ENCODE peak calls at places on chromosomes 7 and 10, in six cellular contexts. A, D, V, Z, U and E are unnamed samples. For H3K4me1, the result is how much of the 10 kb centered on the place peaks cover.

GRCh38 chr7:77759294-77759889 is 38.8 kb downstream of the TMEM60 start:
- DNase-seq in Z (no peak), U (peak), D (no peak), A (peak), V (no peak), E (peak)

GRCh38 chr7:2722591-2722990 is 34.6 kb downstream of the AMZ1 start:
- DNase-seq in A (no peak), D (peak), V (no peak), Z (peak), U (peak), E (no peak)

GRCh38 chr7:126973066-126973465 is 279.7 kb downstream of the GRM8 start:
- DNase-seq in V (no peak), A (no peak), Z (no peak), D (no peak), U (no peak), E (no peak)

GRCh38 chr7:150368884-150369739 is 490 bp downstream of the REPIN1 start:
- DNase-seq in A (peak), U (peak), V (peak), Z (peak), D (peak), E (peak)

GRCh38 chr10:6327906-6328707 is 125.4 kb downstream of the PFKFB3 start:
- DNase-seq in U (no peak), D (no peak), A (no peak), V (no peak), Z (no peak), E (no peak)

GRCh38 chr10:89245802-89246201 is 5.8 kb downstream of the LIPA start:
- DNase-seq in Z (no peak), V (no peak), A (no peak), U (no peak), D (no peak), E (no peak)

GRCh38 chr7:48004023-48004422 is 24.6 kb upstream of the HUS1 start:
- DNase-seq in V (no peak), D (no peak), Z (no peak), U (no peak), A (no peak), E (no peak)

GRCh38 chr10:63157845-63158624 is 24.9 kb downstream of the NRBF2 start:
- DNase-seq in A (peak), Z (no peak), D (no peak), U (no peak), V (no peak), E (peak)

GRCh38 chr7:108669958-108670357 is 100.3 kb downstream of the DNAJB9 start:
- DNase-seq in Z (no peak), U (no peak), V (no peak), A (no peak), D (no peak), E (no peak)

GRCh38 chr7:910931-911431 is 34.6 kb downstream of the GET4 start:
- DNase-seq in A (no peak), U (no peak), V (no peak), D (peak), Z (no peak), E (no peak)

GRCh38 chr7:117588352-117588794 is 108.5 kb downstream of the CFTR start:
- DNase-seq in U (no peak), A (peak), V (no peak), D (no peak), Z (no peak), E (no peak)

GRCh38 chr10:60096761-60097513 is 190.6 kb upstream of the CCDC6 start:
- DNase-seq in D (no peak), U (no peak), A (no peak), V (no peak), Z (no peak), E (no peak)

GRCh38 chr10:73910764-73911552 is at the start of gene PLAU:
- DNase-seq in Z (peak), V (peak), D (peak), U (peak), A (peak), E (peak)

GRCh38 chr7:43905954-43906326 is 456 bp downstream of the URGCP start:
- DNase-seq in A (peak), Z (peak), D (peak), U (peak), V (peak), E (no peak)

GRCh38 chr7:119783799-119784198 is 489.2 kb upstream of the KCND2 start:
- DNase-seq in V (no peak), A (peak), Z (no peak), U (no peak), D (peak), E (no peak)

GRCh38 chr10:75395955-75396860 is 5.4 kb downstream of the ZNF503 start:
- DNase-seq in A (peak), Z (no peak), U (no peak), V (peak), D (peak), E (no peak)

GRCh38 chr7:74372511-74373111 is 81.1 kb upstream of the GTF2IRD1 start:
- DNase-seq in A (peak), Z (no peak), D (peak), V (no peak), U (no peak), E (no peak)

GRCh38 chr7:134899729-134900128 is 86.6 kb upstream of the AGBL3 start:
- DNase-seq in V (no peak), U (no peak), D (no peak), A (peak), Z (no peak), E (no peak)

GRCh38 chr10:107740962-107741690 is 576.6 kb upstream of the SORCS1 start:
- DNase-seq in Z (no peak), A (peak), U (no peak), V (no peak), D (no peak), E (no peak)

GRCh38 chr7:146116452-146117219 is at the start of gene CNTNAP2:
- DNase-seq in U (no peak), Z (peak), A (peak), V (peak), D (peak), E (no peak)

GRCh38 chr10:49037187-49037586 is 78.1 kb downstream of the VSTM4 start:
- DNase-seq in V (no peak), U (no peak), Z (no peak), A (peak), D (no peak), E (no peak)

GRCh38 chr10:79052311-79053080 is 16.3 kb upstream of the ZMIZ1 start:
- DNase-seq in Z (peak), U (no peak), D (no peak), A (peak), V (no peak), E (no peak)

GRCh38 chr10:100009283-100009792 is 409 bp downstream of the DNMBP start:
- DNase-seq in A (no peak), U (peak), D (no peak), V (peak), Z (peak), E (no peak)

GRCh38 chr10:68231916-68232315 is at the start of gene ATOH7:
- DNase-seq in U (no peak), A (no peak), Z (no peak), V (no peak), D (no peak), E (no peak)

GRCh38 chr10:34628174-34628802 is 186.8 kb downstream of the PARD3 start:
- DNase-seq in U (peak), V (peak), D (peak), Z (no peak), A (peak), E (no peak)

GRCh38 chr7:36048902-36049240 is 104.2 kb upstream of the EEPD1 start:
- DNase-seq in U (no peak), V (no peak), Z (no peak), A (peak), D (no peak), E (no peak)

GRCh38 chr7:113408999-113409398 is 290.6 kb upstream of the SMIM30 start:
- DNase-seq in V (no peak), D (no peak), U (no peak), Z (no peak), A (no peak), E (no peak)

GRCh38 chr7:30074422-30075030 is 46.3 kb downstream of the PLEKHA8 start:
- DNase-seq in U (no peak), V (no peak), A (peak), D (no peak), Z (no peak), E (no peak)

GRCh38 chr7:25134360-25135010 is 9.4 kb upstream of the CYCS start:
- DNase-seq in A (no peak), V (no peak), D (no peak), Z (no peak), U (no peak), E (no peak)

GRCh38 chr10:79179404-79180309 is 110.9 kb downstream of the ZMIZ1 start:
- DNase-seq in V (no peak), U (no peak), A (no peak), Z (no peak), D (no peak), E (no peak)

DNA sequence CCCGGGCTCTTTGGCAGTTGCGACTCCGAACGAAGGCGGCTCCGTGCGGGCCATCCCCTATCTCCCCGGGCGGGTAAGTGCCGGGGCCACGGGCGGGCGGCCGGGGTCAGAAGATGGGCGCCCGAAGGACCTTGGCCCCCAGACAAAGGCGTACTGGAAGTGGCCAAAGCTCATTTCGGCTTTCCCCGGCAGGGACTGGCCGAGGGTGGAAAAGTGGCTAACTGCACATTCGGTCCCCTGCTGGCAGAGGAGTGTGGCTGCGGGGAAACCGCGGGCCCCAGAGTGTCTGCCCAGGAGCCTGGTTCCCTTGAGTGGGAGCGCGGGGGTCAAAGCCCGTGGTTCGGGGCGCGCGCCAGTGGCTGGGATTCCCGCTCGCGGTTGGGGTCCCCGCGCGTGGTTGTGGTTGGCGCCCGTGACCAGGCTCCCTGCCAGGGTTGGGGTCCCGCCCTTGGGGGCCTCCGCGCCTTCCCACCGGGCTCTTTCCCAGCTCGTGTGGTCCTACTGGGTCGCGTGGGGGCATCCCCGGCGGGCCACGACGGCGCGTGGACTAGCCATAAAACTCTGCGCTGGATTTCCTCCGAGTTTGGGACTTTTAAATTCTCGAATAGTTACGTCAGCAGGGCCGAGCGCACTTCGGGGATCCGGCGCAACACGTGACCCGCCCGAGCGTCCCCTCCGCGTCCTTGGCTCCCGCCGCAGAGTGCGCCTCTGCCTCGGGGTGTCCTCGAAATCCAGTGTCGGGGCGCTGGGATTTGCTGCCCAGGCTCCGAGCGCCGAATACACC is 124.4 kb downstream of the TACC2 start:
- DNase-seq in U (peak), A (peak), D (peak), V (peak), Z (peak), E (no peak)
- H3K4me1 ChIP-seq in U (under half), A (under half), D (under half), V (under half), Z (under half), E (under half)

GRCh38 chr7:102412548-102412947 is 16.4 kb downstream of the PRKRIP1 start:
- DNase-seq in Z (peak), U (no peak), A (peak), V (no peak), D (peak), E (peak)

GRCh38 chr7:102410918-102411317 is 14.8 kb downstream of the PRKRIP1 start:
- DNase-seq in V (no peak), Z (no peak), D (no peak), U (no peak), A (no peak), E (no peak)

GRCh38 chr7:102409340-102409739 is 13.2 kb downstream of the PRKRIP1 start:
- DNase-seq in A (no peak), D (no peak), Z (no peak), V (no peak), U (no peak), E (no peak)

GRCh38 chr7:102407910-102408309 is 11.7 kb downstream of the PRKRIP1 start:
- DNase-seq in D (no peak), V (no peak), Z (no peak), U (no peak), A (no peak), E (no peak)

DNA sequence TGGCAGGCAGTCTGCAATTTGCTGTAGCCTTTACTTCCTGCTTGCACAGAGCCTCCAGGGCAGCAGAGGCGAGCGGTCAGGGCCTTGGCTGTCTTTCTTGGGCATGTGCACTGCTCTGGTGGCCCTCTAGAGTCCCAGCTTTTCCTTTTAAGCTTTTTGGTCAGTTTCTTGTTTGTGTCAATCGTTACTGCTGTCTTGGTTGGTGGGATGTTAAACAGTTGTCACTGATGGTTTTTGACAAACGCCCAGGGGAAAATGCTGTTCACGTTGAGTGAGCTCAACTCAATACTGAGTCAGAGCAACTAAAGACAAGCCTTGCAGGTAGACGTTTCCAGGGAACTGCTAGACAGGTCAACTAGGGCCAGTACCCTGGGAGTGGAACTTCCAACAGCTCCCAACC is 14.0 kb downstream of the PRKRIP1 start:
- DNase-seq in D (no peak), V (no peak), A (no peak), U (no peak), Z (no peak), E (no peak)
- H3K4me3 ChIP-seq in D (no peak), V (no peak), A (no peak), U (no peak), Z (no peak), E (no peak)

GRCh38 chr7:19401461-19401860 is 256.2 kb upstream of the FERD3L start:
- DNase-seq in U (no peak), V (no peak), D (no peak), A (no peak), Z (no peak), E (no peak)
- H3K4me1 ChIP-seq in U (under half), V (under half), D (under half), A (under half), Z (under half), E (under half)

GRCh38 chr7:90705391-90706066 is 109.4 kb downstream of the CDK14 start:
- DNase-seq in Z (no peak), A (no peak), U (no peak), V (no peak), D (no peak), E (no peak)

GRCh38 chr7:90710466-90710850 is 114.3 kb downstream of the CDK14 start:
- DNase-seq in D (no peak), Z (no peak), A (no peak), U (no peak), V (no peak), E (no peak)

GRCh38 chr7:90706067-90706716 is 110.1 kb downstream of the CDK14 start:
- DNase-seq in V (no peak), Z (no peak), D (no peak), A (no peak), U (no peak), E (no peak)

GRCh38 chr7:90709501-90710465 is 113.7 kb downstream of the CDK14 start:
- DNase-seq in A (peak), Z (no peak), V (no peak), U (peak), D (peak), E (no peak)

DNA sequence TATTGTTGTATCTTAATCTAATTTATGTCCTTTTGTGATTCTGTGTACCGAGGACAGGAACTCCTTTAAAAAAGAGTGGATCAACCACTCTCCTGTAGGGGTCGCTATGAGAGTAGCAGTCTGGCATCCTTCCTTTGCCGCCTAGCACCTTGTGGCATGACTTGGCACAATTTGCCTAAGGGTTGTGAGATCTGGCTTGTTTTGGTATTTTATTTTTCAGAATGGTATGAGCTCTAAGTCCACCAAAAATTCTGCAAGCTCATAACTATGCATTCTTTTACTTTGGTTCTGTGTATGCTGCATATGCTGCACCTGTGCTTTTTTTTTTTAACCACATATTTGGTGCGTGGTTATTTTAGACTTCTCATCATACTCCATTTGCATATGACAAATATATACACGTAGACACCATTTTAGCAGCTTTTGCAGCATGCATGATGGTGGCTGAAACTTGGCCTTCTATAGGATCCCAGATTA is 112.8 kb downstream of the CDK14 start:
- DNase-seq in Z (no peak), U (no peak), A (peak), V (peak), D (no peak), E (peak)
- H3K4me3 ChIP-seq in Z (no peak), U (no peak), A (no peak), V (no peak), D (no peak), E (no peak)

DNA sequence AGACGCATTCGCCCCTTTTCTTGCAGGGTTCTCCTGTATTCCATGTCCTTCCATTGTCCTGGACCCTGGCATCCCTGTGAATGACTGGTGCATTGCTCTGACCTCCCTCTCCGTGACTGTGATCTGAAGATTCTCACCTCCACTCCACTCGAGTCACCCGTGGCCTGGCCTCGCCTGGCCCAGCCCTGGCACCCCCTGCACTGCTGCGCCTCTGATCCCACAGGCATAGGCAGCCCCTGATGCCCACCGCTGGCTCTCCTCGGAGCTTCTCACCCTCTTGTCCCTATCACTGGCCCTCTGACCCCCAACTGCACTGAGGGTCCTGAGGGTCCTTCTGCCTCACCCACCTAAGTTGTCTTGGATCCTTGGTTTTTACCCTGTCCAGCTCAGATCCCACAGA is 2.2 kb upstream of the MMP21 start:
- DNase-seq in U (no peak), D (no peak), Z (no peak), V (no peak), A (no peak), E (no peak)
- H3K4me1 ChIP-seq in U (under half), D (under half), Z (under half), V (under half), A (under half), E (under half)

DNA sequence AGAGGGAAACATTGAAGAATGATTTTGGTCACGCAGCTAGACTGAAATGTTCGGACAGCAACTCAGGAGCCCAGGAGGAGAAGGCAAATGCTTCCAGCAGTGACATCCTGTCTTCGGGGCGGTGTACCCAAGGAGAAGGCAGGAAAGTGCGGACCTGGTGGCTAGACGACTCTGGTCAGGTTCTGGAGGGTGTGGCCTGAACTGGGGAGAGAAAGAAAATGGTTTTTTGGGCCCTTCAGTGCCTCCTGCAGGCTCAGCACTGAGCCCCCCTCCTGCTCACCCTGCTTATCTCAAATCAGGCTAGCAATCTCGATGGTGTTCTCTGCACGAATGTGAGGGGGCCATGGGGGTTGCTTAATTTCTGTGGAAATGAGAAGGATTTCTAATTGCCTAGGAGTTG is 26.7 kb upstream of the TARP start:
- DNase-seq in U (no peak), V (no peak), Z (no peak), D (no peak), A (no peak), E (no peak)
- H3K4me3 ChIP-seq in U (no peak), V (no peak), Z (no peak), D (no peak), A (no peak), E (no peak)